ENCODE peak calls at places on chromosomes 3 and 15, in five cellular contexts. W is fibroblast of mammary gland, N is bronchial epithelial cell, R is WTC11, P is GM12865. I is an unnamed sample.

GRCh38 chr3:47916201-47916600 is 100.0 kb downstream of the MAP4 start:
- DNase-seq in W (no peak), N (no peak), P (no peak), R (no peak), I (no peak)

GRCh38 chr3:100401674-100402036 is 316 bp downstream of the LNP1 start:
- DNase-seq in N (no peak), P (peak), R (peak), W (peak), I (peak)

GRCh38 chr15:69185706-69186105 is 25.3 kb downstream of the GLCE start:
- DNase-seq in P (peak), N (no peak), R (no peak), W (no peak), I (no peak)

GRCh38 chr3:38221005-38221404 is 44.6 kb upstream of the SLC22A13 start:
- DNase-seq in N (no peak), W (no peak), P (no peak), R (no peak), I (no peak)

GRCh38 chr3:129485681-129486056 is 42.8 kb upstream of the RHO start:
- DNase-seq in P (no peak), N (peak), R (no peak), W (peak), I (no peak)

GRCh38 chr3:53592862-53593261 is 98.5 kb downstream of the CACNA1D start:
- DNase-seq in W (no peak), N (no peak), R (no peak), P (no peak), I (no peak)

GRCh38 chr3:141941093-141941492 is 64.7 kb downstream of the ATP1B3 start:
- DNase-seq in N (no peak), P (no peak), W (no peak), R (no peak), I (no peak)

GRCh38 chr3:178112134-178112533 is 424.1 kb upstream of the KCNMB2 start:
- DNase-seq in R (peak), P (no peak), N (no peak), W (no peak), I (no peak)

GRCh38 chr3:144556392-144556791 is 584.8 kb downstream of the DIPK2A start:
- DNase-seq in W (peak), P (peak), R (no peak), N (no peak), I (no peak)

GRCh38 chr15:28033443-28033842 is 65.7 kb downstream of the OCA2 start:
- DNase-seq in W (no peak), N (no peak), P (no peak), R (no peak), I (no peak)

DNA sequence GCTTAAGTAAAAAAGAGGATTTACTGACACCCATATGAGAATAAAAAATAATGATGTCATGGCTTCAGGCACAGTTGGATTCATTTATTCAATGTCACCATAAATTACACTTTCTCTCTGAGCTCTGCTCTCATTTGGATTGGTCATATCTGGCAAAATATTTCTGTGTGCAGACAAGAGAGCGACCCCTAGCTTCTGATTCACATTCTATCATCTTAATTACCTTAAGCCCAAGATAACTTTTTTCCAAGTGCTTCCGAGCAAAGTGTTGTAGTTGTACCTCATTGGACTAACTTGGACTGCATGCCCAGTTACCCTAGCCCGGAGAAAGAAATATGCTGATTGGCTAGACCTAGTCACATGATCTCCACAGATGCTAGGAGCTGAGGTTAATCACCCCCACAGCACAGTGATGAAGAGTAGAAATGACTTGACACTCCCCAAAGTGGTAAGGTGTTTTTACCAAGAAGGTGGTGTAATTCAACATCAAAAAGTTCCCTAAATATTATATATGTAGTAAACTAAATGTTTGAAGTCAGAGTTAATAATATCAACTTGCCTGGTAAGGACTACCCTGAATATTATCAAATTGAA is 552.2 kb upstream of the SUCLG2 start:
- DNase-seq in P (peak), N (no peak), W (no peak), R (no peak), I (no peak)
- TF ChIP-seq CTCF in P (no peak), N (no peak), W (no peak), R (no peak), I (no peak)

DNA sequence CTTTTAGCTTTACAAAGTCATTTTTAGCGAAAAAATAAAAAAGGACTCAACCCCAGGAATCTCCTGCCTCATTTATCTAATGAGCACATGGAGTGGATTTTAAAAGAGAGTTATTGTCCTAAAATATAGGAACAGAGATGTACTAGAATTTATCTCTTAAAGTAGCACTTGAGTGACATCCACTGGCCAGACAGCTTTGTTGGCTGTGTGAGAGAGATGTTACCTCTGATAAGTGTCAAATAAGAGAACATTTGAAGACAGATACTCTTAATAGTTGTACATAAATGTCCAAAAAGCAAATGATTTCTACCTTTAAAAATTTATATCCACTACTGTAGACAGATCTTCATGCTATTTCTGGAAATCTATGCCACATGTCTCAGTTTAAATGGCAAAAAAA is 12.3 kb upstream of the MFSD1 start:
- DNase-seq in R (no peak), N (peak), W (peak), P (peak), I (no peak)
- TF ChIP-seq CTCF in R (no peak), N (peak), W (peak), P (peak), I (no peak)

GRCh38 chr15:57562220-57562769 is 29.4 kb upstream of the MYZAP start:
- DNase-seq in W (no peak), P (no peak), N (no peak), R (no peak), I (no peak)
- TF ChIP-seq CTCF in W (no peak), P (no peak), N (no peak), R (no peak), I (no peak)

GRCh38 chr3:137869022-137869421 is 104.9 kb downstream of the SOX14 start:
- DNase-seq in N (no peak), P (no peak), R (peak), W (no peak), I (no peak)
- TF ChIP-seq CTCF in N (no peak), P (no peak), R (no peak), W (no peak), I (no peak)

GRCh38 chr15:74839526-74840395 is 3.2 kb downstream of the ULK3 start:
- DNase-seq in P (no peak), W (no peak), N (no peak), R (peak), I (no peak)
- TF ChIP-seq CTCF in P (no peak), W (peak), N (peak), R (no peak), I (no peak)

GRCh38 chr3:107578523-107578922 is 55.8 kb downstream of the BBX start:
- DNase-seq in P (no peak), W (no peak), R (no peak), N (no peak), I (no peak)
- TF ChIP-seq CTCF in P (no peak), W (peak), R (no peak), N (no peak), I (no peak)

GRCh38 chr15:63842626-63843025 is 8.9 kb upstream of the HERC1 start:
- DNase-seq in P (no peak), W (no peak), N (no peak), R (no peak), I (no peak)

GRCh38 chr15:63848881-63849551 is 15.3 kb upstream of the HERC1 start:
- DNase-seq in N (no peak), W (no peak), P (peak), R (no peak), I (no peak)

GRCh38 chr15:63843901-63844317 is 10.2 kb upstream of the HERC1 start:
- DNase-seq in R (no peak), P (no peak), N (peak), W (no peak), I (no peak)

GRCh38 chr15:63851431-63851830 is 17.7 kb upstream of the HERC1 start:
- DNase-seq in P (no peak), R (no peak), W (no peak), N (no peak), I (no peak)

DNA sequence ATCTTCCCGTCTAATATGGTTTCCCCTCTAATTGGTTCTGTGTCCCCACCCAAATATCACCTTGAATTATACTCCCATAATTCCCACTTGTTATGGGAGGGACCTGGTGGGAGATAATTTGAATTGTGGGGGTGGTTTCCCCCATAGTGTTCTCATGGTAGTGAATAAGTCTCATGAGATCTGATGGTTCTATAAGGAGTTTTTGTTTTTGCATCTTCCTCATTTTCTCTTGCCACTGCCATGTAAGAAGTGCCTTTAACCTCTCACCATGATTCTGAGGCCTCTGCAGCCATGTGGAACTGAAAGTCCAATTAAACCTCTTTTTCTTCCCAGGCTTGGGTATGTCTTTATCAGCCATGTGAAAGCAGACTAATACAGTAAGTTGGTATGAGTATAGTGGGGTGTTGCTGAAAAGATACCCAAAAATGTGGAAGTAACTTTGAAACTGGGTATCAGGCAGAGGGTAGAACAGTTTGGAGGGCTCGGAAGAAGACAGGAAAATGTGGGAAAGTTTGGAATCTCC is 12.3 kb upstream of the HERC1 start:
- DNase-seq in R (no peak), P (peak), N (no peak), W (no peak), I (no peak)
- TF ChIP-seq CTCF in R (no peak), P (no peak), N (no peak), W (no peak), I (no peak)

I was measured in progenitor cell of endocrine pancreas.